ENCODE peak calls at places on chromosomes 7 and 10, in four cellular contexts. One of them, this sample, is unnamed. For H3K27me3, the result is how much of the 10 kb centered on the place peaks cover.

GRCh38 chr7:92731327-92732063 is 104.9 kb downstream of the CDK6 start:
- DNase-seq in CD8-positive, alpha-beta T cell: no peak
- DNase-seq in left lung: no peak
- DNase-seq in cardiac muscle cell: peak
- DNase-seq in this sample: no peak

GRCh38 chr10:25498645-25499044 is 323.8 kb downstream of the GPR158 start:
- DNase-seq in left lung: no peak
- DNase-seq in CD8-positive, alpha-beta T cell: no peak
- DNase-seq in cardiac muscle cell: no peak
- DNase-seq in this sample: no peak

GRCh38 chr10:28722065-28722803 is 44.9 kb downstream of the BAMBI start:
- DNase-seq in left lung: peak
- DNase-seq in cardiac muscle cell: peak
- DNase-seq in CD8-positive, alpha-beta T cell: no peak
- DNase-seq in this sample: no peak

GRCh38 chr7:106223156-106223555 is 61.6 kb downstream of the NAMPT start:
- DNase-seq in cardiac muscle cell: no peak
- DNase-seq in left lung: no peak
- DNase-seq in CD8-positive, alpha-beta T cell: no peak
- DNase-seq in this sample: no peak

GRCh38 chr7:82241371-82241770 is 202.2 kb downstream of the CACNA2D1 start:
- DNase-seq in CD8-positive, alpha-beta T cell: no peak
- DNase-seq in left lung: no peak
- DNase-seq in cardiac muscle cell: no peak
- DNase-seq in this sample: no peak

GRCh38 chr7:150974468-150975391 is 3.4 kb downstream of the KCNH2 start:
- DNase-seq in left lung: no peak
- DNase-seq in CD8-positive, alpha-beta T cell: peak
- DNase-seq in cardiac muscle cell: peak
- DNase-seq in this sample: no peak

GRCh38 chr7:116524609-116525297 is at the start of gene CAV1:
- DNase-seq in CD8-positive, alpha-beta T cell: peak
- DNase-seq in cardiac muscle cell: peak
- DNase-seq in left lung: peak
- DNase-seq in this sample: no peak

GRCh38 chr7:2529161-2530075 is 9.8 kb downstream of the LFNG start:
- DNase-seq in left lung: peak
- DNase-seq in cardiac muscle cell: peak
- DNase-seq in CD8-positive, alpha-beta T cell: peak
- DNase-seq in this sample: peak

GRCh38 chr10:103667390-103667789 is 173.9 kb downstream of the NEURL1 start:
- DNase-seq in left lung: peak
- DNase-seq in CD8-positive, alpha-beta T cell: no peak
- DNase-seq in cardiac muscle cell: peak
- DNase-seq in this sample: no peak

GRCh38 chr10:17599089-17599488 is 18.1 kb downstream of the HACD1 start:
- DNase-seq in left lung: no peak
- DNase-seq in cardiac muscle cell: peak
- DNase-seq in CD8-positive, alpha-beta T cell: no peak
- DNase-seq in this sample: no peak

GRCh38 chr10:2929457-2929856 is 137.9 kb upstream of the PFKP start:
- DNase-seq in left lung: no peak
- DNase-seq in cardiac muscle cell: no peak
- DNase-seq in CD8-positive, alpha-beta T cell: no peak
- DNase-seq in this sample: no peak
- H3K27me3 ChIP-seq in left lung: under half
- H3K27me3 ChIP-seq in cardiac muscle cell: under half
- H3K27me3 ChIP-seq in CD8-positive, alpha-beta T cell: under half
- H3K27me3 ChIP-seq in this sample: under half

DNA sequence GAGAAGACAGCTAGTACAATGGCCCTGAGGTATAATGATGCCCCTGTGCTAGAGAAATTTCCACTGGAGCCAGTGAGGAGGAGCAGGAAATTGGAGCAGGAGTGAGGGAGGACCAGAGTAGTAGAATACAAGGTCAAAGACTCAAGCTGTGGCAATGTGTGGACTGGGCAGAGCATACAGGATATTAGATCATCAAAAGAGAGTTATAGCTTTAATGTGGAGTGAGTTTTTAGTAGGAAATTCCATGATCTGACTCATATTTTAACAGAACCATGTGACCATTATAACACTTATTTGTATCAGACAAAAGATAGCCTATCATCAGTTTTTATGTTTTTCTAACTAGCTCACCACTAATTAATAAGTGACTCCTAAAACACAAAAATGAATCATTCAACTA is 154.1 kb downstream of the DGKB start:
- DNase-seq in left lung: no peak
- DNase-seq in cardiac muscle cell: peak
- DNase-seq in CD8-positive, alpha-beta T cell: no peak
- DNase-seq in this sample: no peak
- H3K27ac ChIP-seq in left lung: no peak
- H3K27ac ChIP-seq in cardiac muscle cell: no peak
- H3K27ac ChIP-seq in CD8-positive, alpha-beta T cell: no peak
- H3K27ac ChIP-seq in this sample: no peak

DNA sequence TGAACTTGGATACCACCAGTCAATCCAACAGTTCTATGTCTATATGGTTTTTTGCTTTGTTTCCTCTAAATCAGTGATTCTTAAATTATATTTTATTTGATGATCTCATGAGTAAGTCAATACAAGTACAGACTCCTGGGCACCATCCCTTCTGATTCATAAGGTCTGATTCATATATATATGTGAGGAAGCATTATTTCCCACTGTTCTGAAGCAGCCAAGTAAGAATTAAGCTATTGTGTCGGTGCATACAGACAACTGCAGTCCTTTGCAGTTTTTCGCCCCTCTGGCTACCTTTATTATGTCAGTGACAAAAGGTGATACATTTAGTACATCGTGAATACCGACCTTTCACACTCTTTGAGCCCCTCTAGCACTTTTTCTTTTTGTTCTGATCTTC is 1079.7 kb upstream of the C7orf33 start:
- DNase-seq in cardiac muscle cell: peak
- DNase-seq in left lung: no peak
- DNase-seq in CD8-positive, alpha-beta T cell: no peak
- DNase-seq in this sample: no peak
- H3K27me3 ChIP-seq in cardiac muscle cell: under half
- H3K27me3 ChIP-seq in left lung: under half
- H3K27me3 ChIP-seq in CD8-positive, alpha-beta T cell: under half
- H3K27me3 ChIP-seq in this sample: under half

GRCh38 chr10:125002423-125003145 is 60.7 kb downstream of the ZRANB1 start:
- DNase-seq in cardiac muscle cell: no peak
- DNase-seq in left lung: peak
- DNase-seq in CD8-positive, alpha-beta T cell: no peak
- DNase-seq in this sample: no peak

GRCh38 chr10:125005312-125006187 is 63.6 kb downstream of the ZRANB1 start:
- DNase-seq in left lung: peak
- DNase-seq in CD8-positive, alpha-beta T cell: no peak
- DNase-seq in cardiac muscle cell: no peak
- DNase-seq in this sample: no peak

GRCh38 chr10:125003146-125003900 is 61.4 kb downstream of the ZRANB1 start:
- DNase-seq in cardiac muscle cell: no peak
- DNase-seq in left lung: peak
- DNase-seq in CD8-positive, alpha-beta T cell: no peak
- DNase-seq in this sample: no peak

GRCh38 chr10:125004571-125005311 is 62.8 kb downstream of the ZRANB1 start:
- DNase-seq in CD8-positive, alpha-beta T cell: no peak
- DNase-seq in left lung: peak
- DNase-seq in cardiac muscle cell: no peak
- DNase-seq in this sample: no peak

DNA sequence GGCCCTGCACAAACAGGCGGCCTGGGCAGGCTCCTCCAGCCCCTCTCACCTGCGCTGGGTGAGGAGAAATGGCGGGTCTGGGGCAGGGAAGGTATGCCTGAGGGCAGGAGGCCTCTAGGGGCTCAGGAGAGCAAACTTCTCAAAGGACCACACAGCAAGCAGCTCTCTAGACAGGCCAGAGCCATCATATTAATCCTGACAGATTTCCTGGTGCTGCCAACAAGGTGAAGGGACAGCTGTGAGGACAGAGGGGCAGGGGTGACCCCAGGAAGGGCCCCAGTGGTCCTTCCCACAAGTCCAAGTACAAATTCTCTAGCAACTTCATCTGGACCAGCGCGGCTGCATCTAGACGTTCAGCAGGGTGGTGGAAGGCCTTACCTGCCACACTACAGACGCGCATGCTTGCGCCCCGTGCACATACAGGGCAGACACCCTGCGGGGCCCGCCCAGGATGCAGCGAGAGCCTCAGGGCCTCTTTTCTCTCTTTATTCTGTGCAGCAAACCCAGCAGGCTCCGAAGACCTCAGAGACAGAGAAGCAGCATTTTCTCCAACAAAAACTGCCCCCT is 62.1 kb downstream of the ZRANB1 start:
- DNase-seq in left lung: peak
- DNase-seq in cardiac muscle cell: no peak
- DNase-seq in CD8-positive, alpha-beta T cell: no peak
- DNase-seq in this sample: no peak
- H3K27ac ChIP-seq in left lung: no peak
- H3K27ac ChIP-seq in cardiac muscle cell: no peak
- H3K27ac ChIP-seq in CD8-positive, alpha-beta T cell: no peak
- H3K27ac ChIP-seq in this sample: no peak

DNA sequence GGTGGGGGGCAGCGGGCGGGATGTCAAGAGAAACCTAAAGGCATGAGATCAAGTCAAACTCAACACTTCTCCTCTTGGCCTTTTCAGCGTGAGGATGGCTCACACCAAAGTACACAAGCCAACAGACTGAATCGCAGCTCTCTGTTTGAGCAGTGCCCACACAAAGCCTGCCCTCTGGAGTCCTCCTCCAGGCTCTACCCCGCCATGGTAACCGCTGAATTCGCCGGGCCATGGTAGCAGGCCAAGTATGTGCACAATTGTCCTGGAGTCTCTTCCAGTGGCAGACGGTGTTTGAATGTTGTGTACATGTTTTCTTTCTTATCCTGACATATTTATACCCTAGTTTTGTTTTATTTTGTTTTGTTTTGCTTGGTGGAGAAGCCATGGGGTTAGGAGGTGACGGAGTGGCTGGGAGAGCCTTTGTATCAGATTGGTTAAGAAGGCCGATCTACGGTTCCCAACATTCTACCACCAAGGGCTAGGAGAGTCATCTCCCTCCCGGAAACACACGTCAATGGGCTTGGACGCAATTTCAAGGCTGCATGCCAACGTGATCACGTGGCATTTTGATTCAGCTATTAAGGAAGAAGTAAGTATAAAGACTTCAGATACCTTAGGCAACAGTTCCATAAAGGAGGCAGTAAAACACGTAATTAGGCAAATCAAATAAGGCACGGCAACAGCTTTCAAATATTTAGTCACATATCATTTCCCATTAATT is 12.1 kb upstream of the SHH start:
- DNase-seq in left lung: no peak
- DNase-seq in CD8-positive, alpha-beta T cell: no peak
- DNase-seq in cardiac muscle cell: peak
- DNase-seq in this sample: no peak
- H3K27me3 ChIP-seq in left lung: under half
- H3K27me3 ChIP-seq in CD8-positive, alpha-beta T cell: under half
- H3K27me3 ChIP-seq in cardiac muscle cell: under half
- H3K27me3 ChIP-seq in this sample: under half